ENCODE peak calls at places on chromosome 4, in five cellular contexts. One of them, this sample, is unnamed.

GRCh38 chr4:5808081-5808741 is 84.7 kb downstream of the CRMP1 start:
- DNase-seq in NCI-H510A treated with DMSO at 0.1 percent for 48 hours: peak; percentile 29
- DNase-seq in HTR-8/SVneo: no peak
- DNase-seq in globus pallidus: no peak
- DNase-seq in upper lobe of right lung: no peak
- DNase-seq in this sample: no peak

GRCh38 chr4:28686618-28687017 is 1826.0 kb downstream of the STIM2 start:
- DNase-seq in NCI-H510A treated with DMSO at 0.1 percent for 48 hours: peak; percentile 4
- DNase-seq in HTR-8/SVneo: peak; percentile 11
- DNase-seq in globus pallidus: peak; percentile 78
- DNase-seq in upper lobe of right lung: no peak
- DNase-seq in this sample: peak; percentile 15

GRCh38 chr4:128974203-128974602 is 119.1 kb downstream of the SCLT1 start:
- DNase-seq in NCI-H510A treated with DMSO at 0.1 percent for 48 hours: no peak
- DNase-seq in HTR-8/SVneo: no peak
- DNase-seq in globus pallidus: no peak
- DNase-seq in upper lobe of right lung: no peak
- DNase-seq in this sample: no peak

GRCh38 chr4:6893449-6894085 is 16.1 kb upstream of the TBC1D14 start:
- DNase-seq in NCI-H510A treated with DMSO at 0.1 percent for 48 hours: no peak
- DNase-seq in HTR-8/SVneo: no peak
- DNase-seq in globus pallidus: no peak
- DNase-seq in upper lobe of right lung: no peak
- DNase-seq in this sample: no peak

GRCh38 chr4:145909331-145909730 is 29.3 kb downstream of the ZNF827 start:
- DNase-seq in NCI-H510A treated with DMSO at 0.1 percent for 48 hours: no peak
- DNase-seq in HTR-8/SVneo: no peak
- DNase-seq in globus pallidus: no peak
- DNase-seq in upper lobe of right lung: peak; percentile 85
- DNase-seq in this sample: no peak

GRCh38 chr4:25299476-25300203 is 12.9 kb upstream of the ZCCHC4 start:
- DNase-seq in NCI-H510A treated with DMSO at 0.1 percent for 48 hours: peak; percentile 84
- DNase-seq in HTR-8/SVneo: no peak
- DNase-seq in globus pallidus: no peak
- DNase-seq in upper lobe of right lung: no peak
- DNase-seq in this sample: no peak

GRCh38 chr4:148359769-148360168 is 82.4 kb downstream of the NR3C2 start:
- DNase-seq in NCI-H510A treated with DMSO at 0.1 percent for 48 hours: no peak
- DNase-seq in HTR-8/SVneo: no peak
- DNase-seq in globus pallidus: no peak
- DNase-seq in upper lobe of right lung: no peak
- DNase-seq in this sample: no peak

GRCh38 chr4:87219648-87220093 is 747 bp downstream of the KLHL8 start:
- DNase-seq in NCI-H510A treated with DMSO at 0.1 percent for 48 hours: peak; percentile 27
- DNase-seq in HTR-8/SVneo: no peak
- DNase-seq in globus pallidus: peak; percentile 42
- DNase-seq in upper lobe of right lung: peak; percentile 76
- DNase-seq in this sample: peak; percentile 3

GRCh38 chr4:56424697-56425514 is 10.5 kb downstream of the PPAT start:
- DNase-seq in NCI-H510A treated with DMSO at 0.1 percent for 48 hours: peak; percentile 25
- DNase-seq in HTR-8/SVneo: no peak
- DNase-seq in globus pallidus: peak; percentile 33
- DNase-seq in upper lobe of right lung: no peak
- DNase-seq in this sample: no peak

GRCh38 chr4:129138762-129139496 is 43.0 kb downstream of the C4orf33 start:
- DNase-seq in NCI-H510A treated with DMSO at 0.1 percent for 48 hours: peak; percentile 66
- DNase-seq in HTR-8/SVneo: no peak
- DNase-seq in globus pallidus: no peak
- DNase-seq in upper lobe of right lung: no peak
- DNase-seq in this sample: no peak

GRCh38 chr4:48742412-48742811 is 37.7 kb downstream of the FRYL start:
- DNase-seq in NCI-H510A treated with DMSO at 0.1 percent for 48 hours: no peak
- DNase-seq in HTR-8/SVneo: no peak
- DNase-seq in globus pallidus: no peak
- DNase-seq in upper lobe of right lung: no peak
- DNase-seq in this sample: no peak